ENCODE peak calls at places on chromosomes 6 and 20, in four cellular contexts. E is GM12878, F is K562, R is HepG2. I is an unnamed sample.

GRCh38 chr6:36906539-36906938 is 20.8 kb downstream of the C6orf89 start:
- DNase-seq in E (no peak), F (no peak), R (no peak), I (no peak)

GRCh38 chr6:42313038-42313437 is 95.4 kb upstream of the MRPS10 start:
- DNase-seq in E (no peak), F (no peak), R (no peak), I (no peak)

GRCh38 chr6:63389191-63389844 is 69.5 kb upstream of the LGSN start:
- DNase-seq in E (no peak), F (no peak), R (no peak), I (no peak)

GRCh38 chr6:55405474-55406220 is 78.4 kb downstream of the GFRAL start:
- DNase-seq in E (no peak), F (no peak), R (no peak), I (no peak)

GRCh38 chr6:83908813-83909212 is 49.3 kb downstream of the CYB5R4 start:
- DNase-seq in E (no peak), F (no peak), R (no peak), I (no peak)

GRCh38 chr6:53837875-53838806 is 43.3 kb downstream of the LRRC1 start:
- DNase-seq in E (no peak), F (no peak), R (no peak), I (no peak)

GRCh38 chr6:42441661-42442081 is 10.1 kb downstream of the TRERF1 start:
- DNase-seq in E (no peak), F (no peak), R (no peak), I (peak; percentile 89)

GRCh38 chr6:105539879-105540278 is 137.0 kb upstream of the PREP start:
- DNase-seq in E (no peak), F (no peak), R (no peak), I (no peak)

GRCh38 chr6:116060572-116061283 is at the start of gene FRK:
- DNase-seq in E (no peak), F (no peak), R (peak; percentile 93), I (peak; percentile 49)

GRCh38 chr6:82979657-82980056 is 86.0 kb downstream of the UBE3D start:
- DNase-seq in E (no peak), F (no peak), R (no peak), I (no peak)

GRCh38 chr20:717817-718216 is 42.2 kb upstream of the SCRT2 start:
- DNase-seq in E (no peak), F (no peak), R (no peak), I (no peak)

GRCh38 chr20:10639051-10639761 is 34.6 kb downstream of the JAG1 start:
- DNase-seq in E (no peak), F (no peak), R (no peak), I (no peak)

GRCh38 chr6:13766201-13766634 is 48.1 kb downstream of the MCUR1 start:
- DNase-seq in E (no peak), F (peak; percentile 29), R (no peak), I (no peak)

GRCh38 chr6:79494841-79495240 is 42.4 kb downstream of the LCA5 start:
- DNase-seq in E (no peak), F (no peak), R (no peak), I (peak; percentile 72)

DNA sequence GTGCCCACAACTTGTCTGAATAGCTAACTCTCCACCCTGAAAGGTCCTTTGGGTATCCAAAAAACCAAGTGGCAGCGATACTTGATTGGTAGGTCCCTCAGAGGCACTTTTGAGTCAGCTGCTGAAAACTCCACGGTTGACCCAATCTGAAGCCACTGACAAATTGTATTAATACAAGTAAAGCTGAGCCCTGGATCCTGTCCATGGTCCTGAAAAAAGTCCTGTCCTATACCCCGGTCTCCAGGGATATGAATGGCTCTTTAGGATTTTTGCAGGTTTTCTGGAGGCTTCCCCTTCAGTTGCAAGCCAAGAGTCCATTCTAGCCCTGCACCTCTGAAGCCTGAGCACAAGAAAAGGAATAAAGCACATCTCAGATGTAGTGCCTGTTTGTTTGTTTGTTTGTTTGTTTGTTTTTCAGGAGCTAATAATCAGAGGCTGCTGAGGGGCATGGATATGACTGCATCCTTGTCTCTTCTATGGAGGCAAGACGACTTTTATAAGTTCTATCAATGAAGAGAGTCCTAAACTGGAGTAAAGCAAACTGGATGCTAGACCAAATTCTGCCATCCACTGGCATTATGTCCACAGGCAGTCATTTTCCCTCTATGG is 1.7 kb upstream of the SLC12A5 start:
- DNase-seq in E (no peak), F (peak; percentile 51), R (peak; percentile 63), I (peak; percentile 87)
- TF ChIP-seq JUNB in E (no peak), F (no peak), R (no peak), I (no peak)

GRCh38 chr20:50868509-50869495 is 62.4 kb downstream of the ADNP start:
- DNase-seq in E (no peak), F (no peak), R (peak; percentile 82), I (no peak)
- TF ChIP-seq POLR2AphosphoS5 in E (no peak), F (no peak), R (no peak), I (no peak)

GRCh38 chr6:46290435-46290834 is 119.7 kb upstream of the ENPP5 start:
- DNase-seq in E (no peak), F (no peak), R (no peak), I (no peak)

GRCh38 chr6:46288863-46289262 is 118.1 kb upstream of the ENPP5 start:
- DNase-seq in E (no peak), F (no peak), R (no peak), I (no peak)

GRCh38 chr6:46291880-46292279 is 121.1 kb upstream of the ENPP5 start:
- DNase-seq in E (no peak), F (no peak), R (no peak), I (no peak)

GRCh38 chr6:46289865-46290264 is 119.1 kb upstream of the ENPP5 start:
- DNase-seq in E (no peak), F (no peak), R (no peak), I (no peak)

GRCh38 chr6:46290916-46291633 is 120.3 kb upstream of the ENPP5 start:
- DNase-seq in E (no peak), F (no peak), R (no peak), I (peak; percentile 26)
- TF ChIP-seq JUNB in E (no peak), F (no peak), R (no peak), I (no peak)

GRCh38 chr20:16017656-16018055 is 555.6 kb downstream of the KIF16B start:
- DNase-seq in E (no peak), F (no peak), R (no peak), I (no peak)
- TF ChIP-seq POLR2AphosphoS5 in E (no peak), F (no peak), R (no peak), I (no peak)